ENCODE peak calls at places on chromosome 18, in eight cellular contexts. Q, B, H, Y, X, A, R and M are unnamed samples.
A peak's percentile ranks its signal among the peaks of the same experiment; 100 is the strongest.

GRCh38 chr18:48839819-48840490 is 110.8 kb downstream of the SMAD7 start:
- DNase-seq in Y (no peak), H (no peak), B (no peak), Q (no peak), R (no peak), X (no peak), A (no peak), M (no peak)

GRCh38 chr18:77101410-77102245 is 31.0 kb downstream of the MBP start:
- DNase-seq in R (peak; percentile 88), Y (peak; percentile 92), Q (peak; percentile 76), A (peak; percentile 86), B (peak; percentile 61), H (peak; percentile 93), X (peak; percentile 97), M (peak; percentile 38)

GRCh38 chr18:57705861-57706590 is 84.4 kb upstream of the NARS1 start:
- DNase-seq in Q (no peak), R (no peak), A (no peak), H (no peak), Y (no peak), X (no peak), B (no peak), M (no peak)

GRCh38 chr18:79918089-79919011 is 33.1 kb downstream of the SLC66A2 start:
- DNase-seq in B (no peak), Q (peak; percentile 20), X (no peak), A (no peak), R (peak; percentile 13), Y (no peak), H (peak; percentile 37), M (no peak)

GRCh38 chr18:54239091-54239490 is 14.6 kb upstream of the MBD2 start:
- DNase-seq in Y (no peak), H (no peak), R (no peak), B (no peak), X (no peak), Q (no peak), A (no peak), M (no peak)

GRCh38 chr18:27202771-27203170 is 17.7 kb upstream of the CHST9 start:
- DNase-seq in Q (no peak), B (no peak), H (no peak), A (no peak), Y (no peak), X (no peak), R (no peak), M (no peak)

GRCh38 chr18:23924813-23925212 is 89.7 kb upstream of the TTC39C start:
- DNase-seq in B (no peak), Q (no peak), Y (no peak), A (no peak), R (no peak), X (peak; percentile 50), H (no peak), M (peak; percentile 26)

GRCh38 chr18:44778788-44779187 is 98.1 kb downstream of the SETBP1 start:
- DNase-seq in H (no peak), B (no peak), Q (no peak), X (no peak), A (no peak), Y (no peak), R (no peak), M (no peak)

GRCh38 chr18:21682276-21683051 is 22.1 kb downstream of the ABHD3 start:
- DNase-seq in Y (no peak), X (peak; percentile 67), B (peak; percentile 39), A (no peak), Q (no peak), H (no peak), R (no peak), M (no peak)

GRCh38 chr18:24763765-24764548 is 303.5 kb downstream of the HRH4 start:
- DNase-seq in Y (peak; percentile 33), X (peak; percentile 96), H (peak; percentile 64), A (no peak), R (peak; percentile 28), B (no peak), Q (no peak), M (no peak)

GRCh38 chr18:48216639-48217280 is 192.4 kb downstream of the ZBTB7C start:
- DNase-seq in B (no peak), A (no peak), X (no peak), R (no peak), Q (no peak), Y (peak; percentile 45), H (no peak), M (no peak)

GRCh38 chr18:70288171-70288850 is 534 bp upstream of the SOCS6 start:
- DNase-seq in Y (peak; percentile 29), Q (peak; percentile 53), A (no peak), B (no peak), H (peak; percentile 78), X (peak; percentile 39), R (peak; percentile 39), M (no peak)

GRCh38 chr18:74597662-74598349 is at the start of gene ZNF407:
- DNase-seq in H (peak; percentile 93), B (peak; percentile 61), R (peak; percentile 87), A (peak; percentile 57), X (peak; percentile 91), Q (peak; percentile 87), Y (peak; percentile 89), M (peak; percentile 25)
- TF ChIP-seq POLR2A in H (no peak), B (peak; percentile 70), R (peak; percentile 43), A (no peak), X (peak; percentile 88), Q (no peak), Y (peak; percentile 26), M (no peak)

DNA sequence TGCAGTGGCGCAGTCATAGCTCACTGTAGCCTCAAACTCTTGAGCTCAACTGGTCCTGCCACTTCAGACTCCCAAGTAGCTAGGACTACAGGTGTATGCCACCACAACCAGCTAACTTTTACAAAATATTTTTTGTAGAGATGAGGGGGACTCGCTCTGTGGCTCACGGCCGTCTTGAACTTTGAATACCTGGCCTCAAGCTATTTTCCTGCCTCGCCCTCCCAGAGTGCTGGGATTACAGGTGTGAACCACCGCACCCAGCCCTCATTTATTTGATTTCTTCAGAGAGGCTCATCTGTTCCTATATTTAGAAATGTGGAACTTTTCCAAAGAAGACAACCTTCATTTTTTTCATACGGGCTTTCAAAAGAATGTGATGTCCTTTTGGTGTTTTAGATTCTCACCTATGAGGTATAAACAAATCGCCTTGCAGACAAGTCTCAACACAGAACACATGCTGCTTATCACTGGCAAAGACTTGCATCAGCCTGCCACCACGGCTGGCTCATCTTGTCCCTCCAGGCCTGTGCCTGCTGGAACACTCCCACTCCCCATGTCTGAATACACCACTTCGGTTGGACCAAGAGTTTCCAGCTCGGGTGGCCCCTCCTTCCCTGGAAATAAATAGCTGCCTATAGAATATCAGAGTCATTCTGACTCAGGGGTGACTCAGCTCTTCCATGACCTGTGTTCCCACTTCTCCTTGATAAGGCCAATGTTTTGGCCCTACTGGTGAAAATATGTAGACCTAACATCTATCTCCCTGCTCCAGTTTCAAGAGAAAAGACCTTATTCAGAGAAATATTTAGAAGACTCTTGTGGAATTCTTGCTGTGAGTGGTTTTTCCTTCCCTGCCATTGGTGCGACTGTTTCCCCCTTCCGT is 202.6 kb downstream of the TGIF1 start:
- DNase-seq in Y (peak; percentile 36), B (no peak), Q (peak; percentile 80), R (peak; percentile 70), X (peak; percentile 99), A (peak; percentile 89), H (no peak), M (peak; percentile 63)
- TF ChIP-seq POLR2A in Y (no peak), B (no peak), Q (no peak), R (no peak), X (peak; percentile 94), A (peak; percentile 29), H (no peak), M (peak; percentile 64)

GRCh38 chr18:3449702-3450357 is at the start of gene TGIF1:
- DNase-seq in R (peak; percentile 85), Y (peak; percentile 84), H (peak; percentile 94), A (no peak), B (no peak), X (peak; percentile 77), Q (peak; percentile 83), M (peak; percentile 21)

GRCh38 chr18:3448845-3449701 is 899 bp upstream of the TGIF1 start:
- DNase-seq in H (peak; percentile 95), B (peak; percentile 44), Q (peak; percentile 81), R (peak; percentile 75), Y (peak; percentile 77), X (peak; percentile 90), A (no peak), M (peak; percentile 35)

GRCh38 chr18:3450358-3451107 is 561 bp downstream of the TGIF1 start:
- DNase-seq in H (peak; percentile 92), Y (peak; percentile 78), Q (peak; percentile 71), R (peak; percentile 84), B (no peak), A (no peak), X (peak; percentile 73), M (no peak)

GRCh38 chr18:3447035-3447894 is 2.7 kb upstream of the TGIF1 start:
- DNase-seq in X (peak; percentile 62), A (no peak), Q (peak; percentile 37), H (peak; percentile 82), Y (peak; percentile 71), B (no peak), R (peak; percentile 75), M (no peak)

DNA sequence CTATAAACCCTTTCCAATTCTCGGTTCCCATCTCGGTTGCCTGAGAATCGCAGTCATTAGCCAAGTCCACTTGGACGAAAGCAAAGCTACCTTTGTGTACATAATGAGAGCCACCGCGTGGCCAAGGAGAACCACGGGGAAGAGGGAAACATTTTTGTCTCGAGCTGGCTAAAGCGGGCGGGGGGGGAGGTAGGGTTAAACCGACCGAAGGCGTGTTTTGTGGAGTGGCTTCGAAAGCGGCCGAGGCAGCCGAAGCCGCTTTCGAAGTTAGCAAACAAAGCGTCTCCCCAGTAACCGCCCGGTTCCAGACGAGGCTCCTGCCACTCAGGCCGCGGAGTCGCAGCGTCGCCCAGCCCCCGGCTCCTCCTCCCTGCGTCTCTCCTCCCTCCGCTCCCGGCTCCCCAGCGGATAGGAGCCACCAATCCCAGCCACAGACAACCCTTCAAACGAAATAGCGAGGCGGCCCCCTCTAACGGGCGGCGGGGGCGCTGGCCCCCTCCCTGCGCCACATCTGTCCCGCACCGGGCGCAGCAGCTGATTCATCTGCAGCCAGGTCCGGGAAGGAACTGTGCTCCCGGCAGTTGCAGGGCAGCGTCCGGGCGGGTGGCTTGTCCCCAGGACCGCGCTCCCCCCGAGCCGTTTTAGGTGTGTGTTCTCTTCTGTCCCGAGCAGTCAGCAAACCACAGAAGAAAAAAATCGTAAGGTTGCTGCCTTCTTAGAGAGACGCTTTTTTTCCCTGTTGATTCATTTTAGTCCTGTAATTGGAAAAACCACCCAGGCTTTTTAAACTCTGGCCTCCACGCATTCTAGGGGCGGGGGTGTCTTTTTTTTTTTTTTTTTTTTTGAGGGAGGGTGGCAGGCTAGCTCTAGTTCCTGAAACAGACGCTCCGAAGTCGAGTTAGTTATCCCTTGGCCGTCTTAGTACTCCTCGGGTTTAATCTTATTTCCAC is 1.8 kb upstream of the TGIF1 start:
- DNase-seq in H (peak; percentile 98), Y (peak; percentile 94), X (peak; percentile 96), B (peak; percentile 19), R (peak; percentile 94), Q (peak; percentile 94), A (peak; percentile 56), M (peak; percentile 74)
- TF ChIP-seq POLR2A in H (peak; percentile 80), Y (peak; percentile 89), X (peak; percentile 95), B (peak; percentile 71), R (peak; percentile 77), Q (peak; percentile 86), A (peak; percentile 57), M (peak; percentile 61)

DNA sequence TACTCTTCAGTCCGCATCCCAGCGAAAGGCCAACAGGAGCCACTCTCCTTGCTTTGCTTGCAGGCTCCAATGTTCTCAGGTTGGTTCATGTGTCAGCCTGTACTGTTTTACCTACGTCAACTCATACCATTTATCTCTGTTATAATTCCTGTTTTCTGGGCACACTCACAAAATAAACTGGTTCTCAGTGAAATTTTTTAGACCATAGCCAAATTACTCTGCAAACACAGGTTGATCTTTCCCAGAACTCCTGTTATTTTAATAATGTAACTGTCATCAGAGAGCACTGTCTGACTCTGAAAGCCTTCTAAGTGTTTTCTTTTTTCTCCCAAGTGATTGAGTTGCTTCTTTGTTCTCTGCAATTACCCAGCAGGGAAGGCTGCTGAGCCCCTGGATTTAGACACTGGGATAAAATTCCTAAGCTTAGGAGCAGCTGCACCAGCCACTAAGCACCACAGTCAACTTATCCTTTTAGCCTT is 111.6 kb upstream of the PIEZO2 start:
- DNase-seq in A (no peak), X (no peak), Y (no peak), Q (no peak), B (no peak), R (no peak), H (no peak), M (no peak)
- TF ChIP-seq POLR2A in A (no peak), X (no peak), Y (no peak), Q (no peak), B (no peak), R (no peak), H (no peak), M (no peak)